ENCODE peak calls at places on chromosomes 6 and 20, in five cellular contexts. K, X, B, T and U are unnamed samples.

GRCh38 chr6:122530440-122531046 is 58.9 kb upstream of the SERINC1 start:
- DNase-seq in T (peak; percentile 0), X (peak; percentile 1), B (no peak), K (peak; percentile 20), U (peak; percentile 40)

GRCh38 chr6:27837636-27838512 is 74.3 kb downstream of the OR2B2 start:
- DNase-seq in K (no peak), X (peak; percentile 67), T (no peak), B (peak; percentile 80), U (peak; percentile 81)

GRCh38 chr20:47317127-47317895 is 39.2 kb downstream of the ZMYND8 start:
- DNase-seq in T (no peak), K (peak; percentile 28), X (peak; percentile 51), B (peak; percentile 81), U (peak; percentile 11)

GRCh38 chr6:53066874-53067273 is 1.7 kb downstream of the FBXO9 start:
- DNase-seq in B (no peak), K (no peak), X (no peak), T (no peak), U (no peak)

GRCh38 chr20:35776513-35777101 is 4.8 kb downstream of the PHF20 start:
- DNase-seq in T (peak; percentile 19), X (no peak), B (no peak), K (no peak), U (no peak)

GRCh38 chr20:32153771-32154170 is 44.3 kb downstream of the TM9SF4 start:
- DNase-seq in X (no peak), K (no peak), B (no peak), T (no peak), U (no peak)

GRCh38 chr6:4940416-4940815 is 63.4 kb downstream of the RPP40 start:
- DNase-seq in B (no peak), K (no peak), T (no peak), X (no peak), U (no peak)

GRCh38 chr20:44309763-44310663 is 989 bp downstream of the FITM2 start:
- DNase-seq in B (no peak), K (no peak), T (no peak), X (no peak), U (no peak)

GRCh38 chr6:168162366-168162765 is 83.4 kb upstream of the FRMD1 start:
- DNase-seq in X (no peak), B (no peak), T (no peak), K (no peak), U (no peak)

GRCh38 chr6:85672623-85673022 is 29.9 kb upstream of the SYNCRIP start:
- DNase-seq in B (no peak), X (no peak), T (no peak), K (no peak), U (no peak)

GRCh38 chr6:166779381-166779780 is 152.3 kb upstream of the RPS6KA2 start:
- DNase-seq in K (no peak), B (no peak), T (no peak), X (no peak), U (no peak)

GRCh38 chr20:4109307-4109564 is 93.9 kb upstream of the RNF24 start:
- DNase-seq in X (no peak), K (no peak), T (no peak), B (no peak), U (no peak)

GRCh38 chr20:48422242-48422960 is 405.4 kb downstream of the PREX1 start:
- DNase-seq in X (no peak), T (no peak), K (no peak), B (no peak), U (no peak)

GRCh38 chr6:118574051-118574865 is 26.2 kb downstream of the PLN start:
- DNase-seq in T (no peak), K (no peak), X (no peak), B (no peak), U (no peak)

GRCh38 chr6:91669154-91669903 is 1082.5 kb upstream of the MAP3K7 start:
- DNase-seq in K (no peak), B (peak; percentile 62), X (no peak), T (peak; percentile 23), U (no peak)

GRCh38 chr6:160042788-160043301 is 74.0 kb downstream of the IGF2R start:
- DNase-seq in T (no peak), K (no peak), B (no peak), X (no peak), U (no peak)

GRCh38 chr20:53332022-53332824 is 261.4 kb downstream of the ZNF217 start:
- DNase-seq in T (no peak), B (no peak), X (no peak), K (no peak), U (no peak)

GRCh38 chr6:12941422-12941821 is 224.9 kb downstream of the PHACTR1 start:
- DNase-seq in K (no peak), X (no peak), T (no peak), B (no peak), U (no peak)

GRCh38 chr6:31125162-31125561 is 4.9 kb upstream of the CDSN start:
- DNase-seq in T (no peak), X (no peak), B (no peak), K (no peak), U (no peak)

GRCh38 chr20:19017104-19017690 is 195.2 kb upstream of the SLC24A3 start:
- DNase-seq in B (no peak), X (no peak), K (no peak), T (no peak), U (no peak)